ENCODE peak calls at places on chromosomes 12 and 14, in ten cellular contexts. D is ovary; O is CD8-positive, alpha-beta T cell; Z is tibial nerve; Q is HCT116; X is HuH-7.5; R is naive thymus-derived CD8-positive, alpha-beta T cell; B is Caki2; N is HS-27A; W is activated gamma-delta T cell treated with anti-CD3 and anti-CD28 coated beads, Interleukin-2, amount 50 U/mL, for 16 hours. T is an unnamed sample.
A peak's percentile ranks its signal among the peaks of the same experiment; 100 is the strongest.

GRCh38 chr12:59886131-59886751 is 290.4 kb downstream of the SLC16A7 start:
- DNase-seq in O (no peak), R (no peak), W (no peak), X (no peak), Q (no peak), B (no peak), N (no peak), Z (no peak), D (no peak), T (no peak)

GRCh38 chr12:46430340-46430948 is 57.9 kb upstream of the SLC38A2 start:
- DNase-seq in Q (peak; percentile 92), N (peak; percentile 68), W (peak; percentile 1), R (peak; percentile 26), O (no peak), Z (no peak), B (peak; percentile 81), D (no peak), X (no peak), T (peak; percentile 97)

GRCh38 chr12:65756956-65757511 is 67.2 kb upstream of the HMGA2 start:
- DNase-seq in O (no peak), Q (no peak), Z (no peak), X (no peak), D (no peak), W (no peak), N (no peak), R (no peak), B (peak; percentile 85), T (no peak)

GRCh38 chr14:89228921-89229639 is 188.0 kb downstream of the FOXN3 start:
- DNase-seq in R (no peak), O (no peak), B (no peak), Q (no peak), X (no peak), D (no peak), W (no peak), N (no peak), Z (no peak), T (no peak)

GRCh38 chr12:57229041-57229633 is 374 bp upstream of the SHMT2 start:
- DNase-seq in Q (no peak), R (no peak), N (no peak), D (no peak), W (no peak), B (no peak), Z (no peak), O (no peak), X (no peak), T (no peak)

GRCh38 chr12:12725956-12726542 is 8.9 kb downstream of the CDKN1B start:
- DNase-seq in R (no peak), N (no peak), Z (no peak), W (no peak), X (no peak), Q (no peak), O (no peak), D (no peak), B (no peak), T (no peak)

GRCh38 chr14:35353409-35354172 is 51.0 kb downstream of the NFKBIA start:
- DNase-seq in Z (no peak), B (no peak), D (no peak), W (no peak), X (no peak), R (no peak), O (no peak), Q (no peak), N (no peak), T (no peak)

GRCh38 chr12:58378038-58378437 is 436.7 kb downstream of the ATP23 start:
- DNase-seq in W (no peak), D (no peak), X (no peak), Q (no peak), N (peak; percentile 48), R (no peak), Z (no peak), B (no peak), O (no peak), T (no peak)

GRCh38 chr12:52093346-52093745 is 13.8 kb downstream of the SMIM41 start:
- DNase-seq in Q (no peak), X (no peak), W (no peak), B (peak; percentile 24), Z (no peak), R (no peak), D (no peak), O (no peak), N (no peak), T (no peak)

GRCh38 chr12:92570056-92570753 is 132.6 kb upstream of the PLEKHG7 start:
- DNase-seq in N (peak; percentile 69), B (peak; percentile 79), Z (no peak), O (peak; percentile 29), R (peak; percentile 81), Q (peak; percentile 75), X (peak; percentile 34), W (peak; percentile 14), D (no peak), T (peak; percentile 86)

GRCh38 chr14:83395321-83395720 is 1861.7 kb upstream of the SEL1L start:
- DNase-seq in D (no peak), B (no peak), W (no peak), Q (no peak), N (no peak), Z (no peak), X (no peak), R (no peak), O (no peak), T (no peak)

GRCh38 chr12:98595152-98595988 is 1.9 kb downstream of the SLC25A3 start:
- DNase-seq in D (no peak), X (no peak), Z (no peak), W (no peak), B (peak; percentile 60), R (peak; percentile 52), Q (no peak), O (no peak), N (peak; percentile 64), T (no peak)

GRCh38 chr14:22739423-22739822 is 27.1 kb upstream of the OXA1L start:
- DNase-seq in W (no peak), R (no peak), X (no peak), Q (no peak), B (no peak), Z (no peak), O (no peak), N (no peak), D (no peak), T (peak; percentile 77)

GRCh38 chr12:64080319-64081008 is 141.6 kb downstream of the KICS2 start:
- DNase-seq in X (no peak), Z (no peak), N (no peak), W (no peak), B (no peak), Q (peak; percentile 56), R (no peak), D (no peak), O (no peak), T (no peak)

T was measured in glomerular endothelial cell.